ENCODE peak calls at places on chromosomes 16 and 17, in nine cellular contexts. W is PC-3, H is neural progenitor cell, J is AG04449, C is neural crest cell, M is esophagus squamous epithelium, U is breast epithelium, L is AG09319, T is body of pancreas. N is an unnamed sample.

GRCh38 chr17:16007439-16007838 is 7.8 kb downstream of the TTC19 start:
- DNase-seq in W (no peak), H (no peak), J (no peak), C (no peak), M (no peak), U (no peak), L (no peak), T (no peak), N (no peak)

GRCh38 chr17:74798239-74798707 is 22.1 kb upstream of the NAT9 start:
- DNase-seq in W (no peak), H (no peak), J (peak), C (no peak), M (no peak), U (no peak), L (no peak), T (no peak), N (no peak)

GRCh38 chr16:4407543-4408322 is 8.7 kb downstream of the CORO7 start:
- DNase-seq in W (peak), H (no peak), J (no peak), C (no peak), M (no peak), U (no peak), L (no peak), T (no peak), N (no peak)

GRCh38 chr16:4799171-4799855 is 3.1 kb downstream of the ROGDI start:
- DNase-seq in W (no peak), H (no peak), J (no peak), C (no peak), M (no peak), U (no peak), L (no peak), T (no peak), N (no peak)

GRCh38 chr17:59372138-59372751 is 40.8 kb downstream of the YPEL2 start:
- DNase-seq in W (no peak), H (no peak), J (no peak), C (no peak), M (no peak), U (no peak), L (peak), T (no peak), N (peak)

GRCh38 chr17:45364531-45365390 is 47.9 kb upstream of the MAP3K14 start:
- DNase-seq in W (no peak), H (peak), J (no peak), C (no peak), M (no peak), U (peak), L (no peak), T (no peak), N (no peak)

GRCh38 chr17:80247561-80247960 is 13.1 kb upstream of the RNF213 start:
- DNase-seq in W (no peak), H (no peak), J (no peak), C (no peak), M (no peak), U (no peak), L (no peak), T (no peak), N (no peak)

GRCh38 chr16:2472885-2473284 is 1.8 kb downstream of the NTN3 start:
- DNase-seq in W (no peak), H (no peak), J (no peak), C (no peak), M (no peak), U (no peak), L (no peak), T (no peak), N (no peak)

GRCh38 chr17:63533433-63534077 is 10.4 kb downstream of the KCNH6 start:
- DNase-seq in W (no peak), H (no peak), J (no peak), C (no peak), M (no peak), U (no peak), L (no peak), T (no peak), N (no peak)

GRCh38 chr16:87140211-87141200 is 176.7 kb downstream of the C16orf95 start:
- DNase-seq in W (no peak), H (no peak), J (no peak), C (no peak), M (no peak), U (no peak), L (no peak), T (no peak), N (no peak)

GRCh38 chr17:82858376-82859126 is 18.7 kb upstream of the ZNF750 start:
- DNase-seq in W (peak), H (no peak), J (no peak), C (no peak), M (no peak), U (no peak), L (no peak), T (no peak), N (peak)

GRCh38 chr16:89921131-89921698 is 1.9 kb upstream of the TUBB3 start:
- DNase-seq in W (no peak), H (peak), J (no peak), C (no peak), M (no peak), U (no peak), L (no peak), T (no peak), N (no peak)

GRCh38 chr17:81347437-81347836 is 47.8 kb upstream of the BAHCC1 start:
- DNase-seq in W (no peak), H (no peak), J (no peak), C (no peak), M (no peak), U (no peak), L (no peak), T (no peak), N (no peak)

GRCh38 chr17:18040287-18040858 is 1.2 kb downstream of the GID4 start:
- DNase-seq in W (no peak), H (peak), J (no peak), C (no peak), M (no peak), U (no peak), L (no peak), T (no peak), N (no peak)

GRCh38 chr16:26983426-26983825 is 83.3 kb upstream of the C16orf82 start:
- DNase-seq in W (no peak), H (no peak), J (no peak), C (no peak), M (no peak), U (no peak), L (no peak), T (no peak), N (no peak)

GRCh38 chr16:48434653-48435318 is 49.6 kb upstream of the SIAH1 start:
- DNase-seq in W (no peak), H (no peak), J (no peak), C (no peak), M (no peak), U (no peak), L (no peak), T (no peak), N (no peak)

GRCh38 chr16:21101631-21102420 is 48.8 kb downstream of the DNAH3 start:
- DNase-seq in W (peak), H (peak), J (no peak), C (no peak), M (no peak), U (no peak), L (no peak), T (no peak), N (no peak)

GRCh38 chr17:13478326-13478830 is 123.4 kb downstream of the HS3ST3A1 start:
- DNase-seq in W (no peak), H (no peak), J (no peak), C (no peak), M (no peak), U (no peak), L (no peak), T (no peak), N (no peak)

GRCh38 chr16:4933433-4933832 is 3.5 kb downstream of the PPL start:
- DNase-seq in W (no peak), H (no peak), J (no peak), C (no peak), M (no peak), U (no peak), L (no peak), T (no peak), N (no peak)

GRCh38 chr16:60642956-60643355 is 1393.3 kb downstream of the CDH8 start:
- DNase-seq in W (peak), H (no peak), J (no peak), C (no peak), M (no peak), U (no peak), L (no peak), T (no peak), N (no peak)

GRCh38 chr16:27320261-27321012 is 6.7 kb downstream of the IL4R start:
- DNase-seq in W (no peak), H (no peak), J (no peak), C (no peak), M (no peak), U (no peak), L (no peak), T (peak), N (no peak)

GRCh38 chr17:82568997-82569393 is 49.5 kb downstream of the FOXK2 start:
- DNase-seq in W (no peak), H (no peak), J (no peak), C (no peak), M (no peak), U (no peak), L (no peak), T (no peak), N (no peak)

GRCh38 chr16:46757339-46758050 is 9.4 kb upstream of the MYLK3 start:
- DNase-seq in W (peak), H (peak), J (no peak), C (no peak), M (no peak), U (no peak), L (no peak), T (no peak), N (no peak)

GRCh38 chr17:40533896-40534295 is 31.4 kb downstream of the CCR7 start:
- DNase-seq in W (peak), H (no peak), J (no peak), C (no peak), M (no peak), U (peak), L (no peak), T (no peak), N (no peak)

GRCh38 chr17:40535924-40536717 is 29.2 kb downstream of the CCR7 start:
- DNase-seq in W (no peak), H (no peak), J (no peak), C (no peak), M (no peak), U (peak), L (no peak), T (no peak), N (no peak)

GRCh38 chr17:40532520-40533253 is 31.3 kb upstream of the TNS4 start:
- DNase-seq in W (no peak), H (no peak), J (no peak), C (no peak), M (no peak), U (peak), L (no peak), T (no peak), N (no peak)

GRCh38 chr17:40535438-40535837 is 29.8 kb downstream of the CCR7 start:
- DNase-seq in W (no peak), H (no peak), J (no peak), C (no peak), M (no peak), U (no peak), L (no peak), T (no peak), N (no peak)

DNA sequence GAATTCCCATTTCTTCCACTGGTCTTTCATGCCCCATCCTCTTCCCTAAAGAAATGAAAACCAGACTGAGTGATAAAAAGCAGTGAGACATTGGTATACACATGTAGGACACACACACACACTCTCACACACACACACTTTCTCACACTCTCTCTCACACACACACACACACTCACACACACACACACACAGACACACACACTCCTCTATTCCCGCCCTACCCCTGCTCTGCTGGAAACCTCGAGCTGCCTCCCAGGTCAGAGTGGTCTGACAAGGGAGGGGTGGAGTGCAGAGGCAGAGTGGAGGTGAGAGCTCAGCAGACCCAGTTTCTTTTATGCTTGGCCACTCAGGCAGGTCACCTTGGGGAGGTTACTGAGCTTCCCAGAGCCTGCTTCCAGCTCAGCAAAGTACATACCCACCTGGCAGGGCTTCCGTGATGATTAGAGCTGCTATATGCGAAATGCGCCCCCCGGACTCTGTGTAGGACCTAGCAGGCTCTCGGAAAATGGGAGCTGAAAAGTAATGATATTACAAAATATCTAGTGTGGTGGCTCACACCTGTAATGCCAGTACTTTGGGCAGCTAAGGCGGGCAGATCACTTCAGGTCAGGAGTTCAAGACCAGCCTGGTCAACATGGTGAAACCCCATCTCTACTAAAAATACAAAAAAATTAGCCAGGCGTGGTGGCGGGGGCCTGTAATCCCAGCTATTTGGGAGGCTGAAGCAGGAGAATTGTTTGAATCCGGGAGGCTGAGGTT is 30.7 kb downstream of the CCR7 start:
- DNase-seq in W (no peak), H (no peak), J (no peak), C (no peak), M (no peak), U (peak), L (no peak), T (no peak), N (no peak)
- TF ChIP-seq CTCF in W (no peak), H (no peak), J (no peak), C (no peak), M (no peak), U (no peak), L (no peak), T (no peak), N (no peak)

GRCh38 chr17:35738519-35739133 is 7.2 kb downstream of the RASL10B start:
- DNase-seq in W (no peak), H (no peak), J (no peak), C (no peak), M (no peak), U (no peak), L (no peak), T (no peak), N (no peak)

GRCh38 chr17:35742496-35742895 is 10.5 kb downstream of the GAS2L2 start:
- DNase-seq in W (no peak), H (no peak), J (no peak), C (no peak), M (no peak), U (no peak), L (no peak), T (no peak), N (no peak)

GRCh38 chr17:35742896-35743477 is 10.1 kb downstream of the GAS2L2 start:
- DNase-seq in W (no peak), H (no peak), J (no peak), C (no peak), M (no peak), U (no peak), L (no peak), T (no peak), N (no peak)

GRCh38 chr17:35740216-35740615 is 8.8 kb downstream of the RASL10B start:
- DNase-seq in W (no peak), H (no peak), J (no peak), C (no peak), M (no peak), U (no peak), L (no peak), T (no peak), N (no peak)

GRCh38 chr17:35740997-35741931 is 9.8 kb downstream of the RASL10B start:
- DNase-seq in W (no peak), H (peak), J (no peak), C (no peak), M (no peak), U (no peak), L (no peak), T (no peak), N (no peak)
- TF ChIP-seq CTCF in W (no peak), H (no peak), J (no peak), C (peak), M (no peak), U (no peak), L (no peak), T (no peak), N (no peak)

GRCh38 chr16:10983175-10983558 is 38.8 kb downstream of the CLEC16A start:
- DNase-seq in W (no peak), H (no peak), J (no peak), C (no peak), M (no peak), U (no peak), L (no peak), T (no peak), N (no peak)
- TF ChIP-seq CTCF in W (peak), H (no peak), J (no peak), C (no peak), M (no peak), U (no peak), L (peak), T (no peak), N (peak)

GRCh38 chr16:57800213-57801097 is 1.8 kb downstream of the KIFC3 start:
- DNase-seq in W (no peak), H (no peak), J (no peak), C (no peak), M (no peak), U (no peak), L (no peak), T (no peak), N (no peak)

GRCh38 chr16:57799619-57800212 is 2.6 kb downstream of the KIFC3 start:
- DNase-seq in W (no peak), H (no peak), J (no peak), C (no peak), M (no peak), U (no peak), L (no peak), T (no peak), N (no peak)

GRCh38 chr16:57802635-57803412 is 533 bp upstream of the KIFC3 start:
- DNase-seq in W (no peak), H (peak), J (no peak), C (peak), M (no peak), U (no peak), L (no peak), T (no peak), N (no peak)

GRCh38 chr16:57801856-57802634 is at the start of gene KIFC3:
- DNase-seq in W (peak), H (peak), J (no peak), C (peak), M (no peak), U (no peak), L (no peak), T (peak), N (no peak)

GRCh38 chr16:57801098-57801855 is 1.0 kb downstream of the KIFC3 start:
- DNase-seq in W (peak), H (peak), J (peak), C (no peak), M (no peak), U (no peak), L (no peak), T (no peak), N (no peak)
- TF ChIP-seq CTCF in W (no peak), H (peak), J (peak), C (no peak), M (no peak), U (no peak), L (no peak), T (no peak), N (no peak)

GRCh38 chr17:78268960-78269892 is 37.8 kb downstream of the TMEM235 start:
- DNase-seq in W (no peak), H (peak), J (no peak), C (no peak), M (no peak), U (no peak), L (peak), T (no peak), N (no peak)
- TF ChIP-seq CTCF in W (no peak), H (no peak), J (no peak), C (no peak), M (no peak), U (no peak), L (no peak), T (no peak), N (no peak)

GRCh38 chr16:1435921-1436697 is 5.2 kb downstream of the PERCC1 start:
- DNase-seq in W (no peak), H (no peak), J (no peak), C (no peak), M (no peak), U (no peak), L (no peak), T (no peak), N (no peak)
- TF ChIP-seq CTCF in W (no peak), H (no peak), J (no peak), C (no peak), M (no peak), U (no peak), L (no peak), T (no peak), N (peak)

GRCh38 chr16:88495268-88495772 is 42.2 kb downstream of the ZFPM1 start:
- DNase-seq in W (no peak), H (no peak), J (no peak), C (no peak), M (no peak), U (no peak), L (no peak), T (no peak), N (no peak)
- TF ChIP-seq CTCF in W (no peak), H (no peak), J (no peak), C (no peak), M (no peak), U (no peak), L (no peak), T (no peak), N (no peak)

GRCh38 chr17:3907483-3908216 is 8.6 kb downstream of the P2RX1 start:
- DNase-seq in W (no peak), H (peak), J (no peak), C (no peak), M (no peak), U (no peak), L (no peak), T (peak), N (no peak)
- TF ChIP-seq CTCF in W (peak), H (peak), J (peak), C (no peak), M (no peak), U (no peak), L (peak), T (peak), N (peak)

DNA sequence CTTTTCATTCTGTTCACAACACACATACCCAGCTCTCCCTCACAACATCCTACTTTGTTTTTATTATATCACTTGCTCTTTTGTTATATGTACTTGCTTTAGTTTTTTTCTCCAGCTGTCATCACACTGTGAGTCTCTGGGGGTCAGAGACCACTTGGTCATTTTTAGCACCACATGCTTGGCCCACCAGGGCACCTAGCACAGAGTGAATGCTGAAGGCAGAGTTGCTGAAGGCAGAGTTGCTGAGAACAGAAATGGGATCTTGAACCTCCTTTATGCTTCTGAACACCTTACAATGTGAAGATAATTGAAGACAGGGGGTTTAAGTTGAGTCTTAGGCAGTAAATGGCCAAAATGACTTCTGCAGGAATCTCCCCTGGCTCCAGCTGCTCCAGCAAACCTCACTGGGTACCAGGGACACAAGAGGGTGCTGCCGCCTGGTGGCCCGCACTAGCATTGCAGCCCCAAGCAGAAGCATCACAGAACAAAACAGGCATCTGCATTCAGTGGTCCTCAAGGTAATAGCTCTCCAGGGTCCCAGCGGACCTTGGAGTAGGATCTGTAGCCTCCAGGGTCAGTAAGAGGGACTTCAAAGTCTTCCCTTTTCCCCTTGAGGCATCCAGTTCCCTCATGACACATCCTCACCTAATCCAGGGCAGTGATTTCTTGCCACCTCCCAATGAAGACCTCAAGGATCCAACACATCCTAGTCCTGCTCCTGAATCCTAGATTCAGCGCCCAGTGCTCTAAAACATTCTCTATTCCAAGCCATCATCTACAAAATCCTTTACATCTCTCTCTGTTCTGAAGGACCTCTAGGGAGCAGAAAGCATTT is 1972.6 kb downstream of the TP53TG3F start:
- DNase-seq in W (no peak), H (no peak), J (no peak), C (no peak), M (no peak), U (no peak), L (no peak), T (peak), N (no peak)
- TF ChIP-seq CTCF in W (peak), H (peak), J (peak), C (peak), M (peak), U (peak), L (no peak), T (peak), N (peak)

DNA sequence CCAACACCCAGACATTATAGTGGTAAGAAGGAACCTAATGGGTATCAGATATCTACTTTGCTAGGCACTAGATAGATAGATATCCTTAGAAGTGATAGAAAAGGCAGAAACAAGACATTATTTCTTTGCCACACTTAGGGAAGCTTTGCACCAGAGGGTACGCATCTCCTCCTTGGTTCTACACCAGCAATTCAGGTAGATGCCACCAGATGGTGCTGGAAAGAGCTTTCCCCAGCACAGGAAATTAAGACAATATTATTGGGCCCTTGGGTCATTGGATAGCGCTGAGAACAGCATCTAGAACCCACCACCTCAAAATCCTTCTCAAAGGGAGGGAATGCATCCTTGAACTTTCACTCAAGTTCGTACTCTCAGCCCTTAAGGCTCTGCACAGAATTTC is 173.8 kb upstream of the CCL2 start:
- DNase-seq in W (peak), H (peak), J (no peak), C (no peak), M (no peak), U (no peak), L (no peak), T (no peak), N (peak)
- TF ChIP-seq CTCF in W (peak), H (peak), J (no peak), C (peak), M (no peak), U (no peak), L (peak), T (peak), N (peak)

N was measured in LNCaP clone FGC.